ENCODE peak calls at places on chromosomes 4 and X, in four cellular contexts. A is A549, H is GM12878, N is HepG2. W is an unnamed sample.
A peak's percentile ranks its signal among the peaks of the same experiment; 100 is the strongest.

GRCh38 chr4:65195002-65195401 is 475.3 kb downstream of the EPHA5 start:
- DNase-seq in A (no peak), N (no peak), H (no peak), W (no peak)

GRCh38 chrX:68710870-68711576 is 63.6 kb downstream of the STARD8 start:
- DNase-seq in A (peak; percentile 65), H (no peak), N (peak; percentile 40), W (peak; percentile 41)

GRCh38 chr4:101155368-101155767 is 192.0 kb downstream of the PPP3CA start:
- DNase-seq in A (peak; percentile 52), N (no peak), H (no peak), W (no peak)

GRCh38 chr4:52949336-52949735 is 87.2 kb downstream of the RASL11B start:
- DNase-seq in N (no peak), A (no peak), H (no peak), W (no peak)

GRCh38 chrX:51459125-51459524 is 37.3 kb downstream of the NUDT11 start:
- DNase-seq in A (peak; percentile 48), H (no peak), N (peak; percentile 3), W (no peak)

GRCh38 chr4:165872443-165873297 is at the start of gene TLL1:
- DNase-seq in H (no peak), N (no peak), A (no peak), W (no peak)

GRCh38 chrX:9940397-9940796 is 26.8 kb upstream of the CLDN34 start:
- DNase-seq in N (no peak), H (no peak), A (peak; percentile 6), W (no peak)

GRCh38 chr4:181582595-181582994 is 660.6 kb upstream of the TENM3 start:
- DNase-seq in A (peak; percentile 1), N (no peak), H (no peak), W (peak; percentile 12)

GRCh38 chr4:153794001-153794400 is 5.1 kb upstream of the SFRP2 start:
- DNase-seq in N (no peak), A (no peak), H (no peak), W (no peak)

GRCh38 chr4:123547167-123547817 is 150.7 kb downstream of the SPRY1 start:
- DNase-seq in N (no peak), A (no peak), H (no peak), W (peak; percentile 34)

GRCh38 chrX:54182194-54182863 is 725 bp downstream of the FAM120C start:
- DNase-seq in A (peak; percentile 66), N (peak; percentile 18), H (no peak), W (peak; percentile 23)

GRCh38 chr4:82905205-82905604 is 4.7 kb downstream of the THAP9 start:
- DNase-seq in N (no peak), A (no peak), H (peak; percentile 77), W (no peak)

GRCh38 chrX:12595746-12596145 is 195.5 kb upstream of the PRPS2 start:
- DNase-seq in H (no peak), A (no peak), N (no peak), W (no peak)

GRCh38 chr4:174255374-174255773 is 28.1 kb downstream of the FBXO8 start:
- DNase-seq in H (no peak), N (no peak), A (no peak), W (no peak)

GRCh38 chr4:548976-549375 is 27.1 kb downstream of the TMEM271 start:
- DNase-seq in N (no peak), H (no peak), A (no peak), W (no peak)

GRCh38 chr4:88320780-88321373 is 36.5 kb upstream of the PPM1K start:
- DNase-seq in A (peak; percentile 20), H (peak; percentile 83), N (no peak), W (no peak)

GRCh38 chrX:153671589-153672530 is 1.8 kb downstream of the PNCK start:
- DNase-seq in H (no peak), A (no peak), N (no peak), W (no peak)

GRCh38 chr4:24475756-24476155 is 108.6 kb downstream of the DHX15 start:
- DNase-seq in N (no peak), A (no peak), H (no peak), W (no peak)

GRCh38 chr4:164215113-164215741 is 538.7 kb upstream of the SMIM31 start:
- DNase-seq in H (no peak), A (peak; percentile 0), N (no peak), W (no peak)

GRCh38 chr4:83010111-83010521 is 507 bp downstream of the LIN54 start:
- DNase-seq in A (no peak), N (no peak), H (no peak), W (no peak)

GRCh38 chr4:185036019-185036418 is 17.7 kb downstream of the HELT start:
- DNase-seq in A (no peak), N (no peak), H (peak; percentile 8), W (no peak)

GRCh38 chr4:18162453-18162852 is 140.9 kb upstream of the LCORL start:
- DNase-seq in N (no peak), H (no peak), A (no peak), W (no peak)

GRCh38 chr4:74997942-74998341 is 65.0 kb downstream of the PARM1 start:
- DNase-seq in N (no peak), H (no peak), A (no peak), W (no peak)

GRCh38 chr4:139622856-139623255 is 42.8 kb upstream of the MGST2 start:
- DNase-seq in A (no peak), N (no peak), H (no peak), W (no peak)

GRCh38 chrX:114999906-115000305 is 17.5 kb downstream of the IL13RA2 start:
- DNase-seq in H (no peak), A (no peak), N (no peak), W (no peak)

GRCh38 chr4:124343711-124344110 is 368.8 kb downstream of the ANKRD50 start:
- DNase-seq in H (no peak), A (no peak), N (no peak), W (no peak)

GRCh38 chr4:185426960-185427688 is 1.4 kb upstream of the UFSP2 start:
- DNase-seq in A (no peak), H (no peak), N (no peak), W (no peak)

GRCh38 chrX:24646745-24647182 is 383 bp downstream of the PCYT1B start:
- DNase-seq in N (no peak), A (no peak), H (no peak), W (no peak)

GRCh38 chrX:18354369-18355329 is at the start of gene SCML2:
- DNase-seq in A (peak; percentile 60), H (no peak), N (peak; percentile 5), W (peak; percentile 75)

GRCh38 chr4:89879201-89879600 is 15.5 kb upstream of the MMRN1 start:
- DNase-seq in H (no peak), N (no peak), A (no peak), W (no peak)

GRCh38 chr4:5168891-5169290 is 117.6 kb downstream of the STK32B start:
- DNase-seq in N (no peak), A (no peak), H (no peak), W (no peak)

GRCh38 chr4:36325499-36325898 is 44.1 kb downstream of the DTHD1 start:
- DNase-seq in A (no peak), N (no peak), H (peak; percentile 59), W (no peak)

GRCh38 chr4:1802151-1802715 is 9.1 kb downstream of the FGFR3 start:
- DNase-seq in A (no peak), N (peak; percentile 93), H (no peak), W (peak; percentile 42)

DNA sequence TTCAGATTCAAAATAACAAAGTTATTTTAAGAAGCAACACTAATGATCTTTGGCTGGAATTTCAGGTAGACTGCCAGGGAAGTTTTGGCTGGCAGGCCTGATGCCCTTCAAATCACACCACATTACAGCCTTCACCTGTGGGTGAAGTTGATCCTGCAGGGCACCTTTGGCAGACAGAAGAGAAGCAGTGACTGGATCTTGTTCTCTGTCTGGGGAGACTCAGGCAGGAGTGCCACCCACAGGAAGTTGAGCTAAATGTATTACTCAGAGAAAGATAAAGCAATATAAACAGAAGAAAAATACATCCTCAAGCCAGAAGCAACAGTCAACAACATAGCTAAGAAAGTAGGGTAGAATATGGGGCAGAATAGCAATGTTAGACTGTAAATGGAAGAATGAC is 12.8 kb upstream of the CFAP299 start:
- DNase-seq in N (no peak), A (no peak), H (no peak), W (peak; percentile 20)
- TF ChIP-seq POLR2AphosphoS2 in N (no peak), A (no peak), H (no peak), W (no peak)

DNA sequence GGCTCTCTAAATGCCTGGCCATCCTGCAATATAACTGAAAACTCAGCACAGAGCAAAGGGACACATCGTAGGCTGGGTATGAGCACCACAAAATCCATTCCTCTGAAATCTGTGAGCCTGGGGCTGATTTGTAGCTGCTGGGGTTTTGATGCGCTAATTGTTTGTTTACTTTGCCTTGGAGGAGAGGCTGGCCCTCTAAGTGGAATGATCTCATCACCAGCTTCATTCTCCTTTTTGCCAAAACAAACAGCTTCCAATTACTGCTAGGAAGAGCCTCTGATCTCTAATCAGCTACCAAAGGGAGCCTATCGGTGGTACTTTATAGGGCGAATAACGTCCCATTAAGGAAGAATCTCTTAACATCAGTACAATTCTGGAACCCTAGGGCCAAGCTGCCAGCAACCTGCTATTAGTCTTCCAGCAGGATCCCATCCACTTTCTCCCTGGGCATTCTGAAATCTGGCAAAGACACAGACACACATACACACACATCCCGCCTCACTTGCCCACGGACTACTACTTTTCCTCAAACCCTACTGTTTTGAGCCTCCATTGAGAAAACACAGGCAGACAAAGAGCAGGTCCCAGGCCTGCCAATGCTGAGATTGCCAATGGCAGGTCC is 5.8 kb downstream of the ANOS1 start:
- DNase-seq in A (no peak), H (no peak), N (no peak), W (no peak)
- TF ChIP-seq POLR2AphosphoS2 in A (no peak), H (no peak), N (no peak), W (no peak)

GRCh38 chr4:176307591-176307920 is 12.2 kb upstream of the SPCS3 start:
- DNase-seq in A (no peak), N (no peak), H (no peak), W (no peak)

GRCh38 chr4:176308441-176308840 is 11.3 kb upstream of the SPCS3 start:
- DNase-seq in H (no peak), N (no peak), A (no peak), W (no peak)

GRCh38 chr4:176306837-176307590 is 12.8 kb upstream of the SPCS3 start:
- DNase-seq in H (no peak), N (no peak), A (no peak), W (no peak)

GRCh38 chr4:176309772-176310171 is 10.0 kb upstream of the SPCS3 start:
- DNase-seq in H (no peak), N (no peak), A (peak; percentile 16), W (no peak)

DNA sequence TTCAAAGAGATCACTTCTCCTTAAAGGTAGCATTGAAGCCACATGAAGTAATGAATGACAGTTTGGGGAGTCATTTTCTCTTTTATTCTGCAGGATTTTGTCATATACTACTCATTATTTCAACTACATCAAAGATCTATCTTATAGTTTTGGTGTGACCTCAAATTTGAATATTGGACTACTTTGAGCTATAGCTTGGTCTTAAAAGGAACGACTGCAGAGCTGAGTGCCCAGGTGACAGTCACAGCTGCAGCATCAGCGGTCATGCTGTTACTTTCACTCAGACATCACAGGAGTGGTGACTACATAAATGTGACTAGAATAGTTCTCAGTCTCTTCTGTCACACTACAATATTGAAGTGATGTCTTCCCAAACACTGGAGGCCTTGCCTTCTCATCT is 10.7 kb upstream of the SPCS3 start:
- DNase-seq in H (no peak), A (no peak), N (no peak), W (no peak)
- TF ChIP-seq POLR2AphosphoS2 in H (no peak), A (no peak), N (no peak), W (no peak)

DNA sequence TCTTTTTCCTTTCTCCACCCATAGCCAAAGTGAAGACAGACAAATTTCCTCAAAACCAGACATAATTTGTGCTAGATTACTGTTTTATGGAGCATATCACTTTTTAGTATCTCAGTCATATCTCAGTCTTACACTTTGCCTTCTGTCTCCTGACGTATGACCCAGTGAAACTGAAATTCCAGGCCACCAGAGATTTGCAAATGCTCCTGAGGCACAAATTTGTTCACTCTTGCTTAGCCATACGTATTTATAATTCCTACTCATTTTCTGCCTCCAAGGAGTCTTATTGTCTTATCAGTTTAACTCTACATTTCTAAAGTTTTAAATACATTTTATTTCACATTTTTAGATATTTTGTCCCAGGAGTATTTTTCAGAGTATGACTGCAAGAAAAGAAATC is 10.0 kb downstream of the TMEM156 start:
- DNase-seq in H (no peak), N (no peak), A (no peak), W (no peak)
- TF ChIP-seq POLR2AphosphoS2 in H (no peak), N (no peak), A (no peak), W (no peak)

W was measured in K562.